ENCODE peak calls at places on chromosomes 1 and 21, in five cellular contexts. U is thoracic aorta, W is pancreas, V is uterus, R is heart left ventricle. F is an unnamed sample.

GRCh38 chr1:39195166-39196111 is 9.1 kb upstream of the MACF1 start:
- DNase-seq in U (no peak), W (no peak), V (no peak), R (no peak), F (peak; percentile 72)

GRCh38 chr21:33302796-33303195 is 22.0 kb upstream of the IFNAR1 start:
- DNase-seq in U (no peak), W (no peak), V (no peak), R (no peak), F (no peak)

GRCh38 chr1:52153898-52154297 is 12.0 kb downstream of the ZFYVE9 start:
- DNase-seq in U (no peak), W (no peak), V (no peak), R (no peak), F (no peak)

GRCh38 chr1:5444365-5444890 is 547.8 kb downstream of the NPHP4 start:
- DNase-seq in U (no peak), W (peak; percentile 29), V (no peak), R (no peak), F (no peak)

GRCh38 chr1:218671573-218671972 is 326.4 kb downstream of the TGFB2 start:
- DNase-seq in U (no peak), W (no peak), V (no peak), R (no peak), F (no peak)

GRCh38 chr21:43340491-43341348 is 86.2 kb downstream of the SIK1 start:
- DNase-seq in U (no peak), W (no peak), V (no peak), R (no peak), F (peak; percentile 93)

GRCh38 chr21:38170705-38171682 is 85.8 kb upstream of the KCNJ15 start:
- DNase-seq in U (no peak), W (no peak), V (no peak), R (no peak), F (peak; percentile 14)

GRCh38 chr1:186474208-186474607 is 13.3 kb upstream of the PDC start:
- DNase-seq in U (no peak), W (no peak), V (no peak), R (no peak), F (no peak)

GRCh38 chr1:206708058-206708457 is 23.4 kb downstream of the MAPKAPK2 start:
- DNase-seq in U (no peak), W (no peak), V (no peak), R (no peak), F (no peak)

GRCh38 chr1:223731076-223731770 is 18.9 kb downstream of the CAPN2 start:
- DNase-seq in U (peak; percentile 62), W (peak; percentile 45), V (peak; percentile 70), R (peak; percentile 59), F (no peak)

GRCh38 chr1:23693599-23693998 is 2.0 kb downstream of the RPL11 start:
- DNase-seq in U (no peak), W (no peak), V (no peak), R (no peak), F (no peak)
- H3K36me3 ChIP-seq in U (peaks cover 26% of the 10 kb centered on the region), W (peaks cover 36% of the 10 kb centered on the region), V (no peaks in the 10 kb centered on the region), R (peaks cover 52% of the 10 kb centered on the region), F (peaks cover 69% of the 10 kb centered on the region)

DNA sequence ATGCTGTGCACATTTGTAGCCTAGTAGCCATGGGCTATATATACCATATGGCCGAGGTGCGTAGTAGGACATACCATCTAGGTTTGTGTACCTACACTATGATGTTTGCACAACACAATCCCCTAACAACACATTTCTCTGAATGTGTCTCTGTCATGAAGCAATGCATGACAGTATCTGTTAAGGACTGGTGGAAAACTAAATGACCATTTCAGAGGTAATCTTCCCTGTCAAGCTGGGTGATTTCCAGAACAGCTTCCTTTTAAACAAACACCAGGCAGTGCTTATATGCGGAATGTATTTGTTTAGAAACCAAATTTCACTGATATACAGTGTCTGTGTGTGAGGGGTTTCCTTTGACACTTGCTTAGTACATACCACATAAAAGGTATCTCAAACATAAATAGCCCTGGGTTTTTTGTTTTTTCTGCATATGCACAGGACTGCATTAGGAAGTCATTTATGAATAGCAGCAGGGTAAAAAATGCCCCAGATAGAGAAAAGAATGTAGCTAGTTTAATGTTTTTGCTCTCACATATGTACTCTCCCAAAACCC is 95.6 kb downstream of the TGFBR3 start:
- DNase-seq in U (no peak), W (no peak), V (no peak), R (no peak), F (no peak)
- H3K27ac ChIP-seq in U (no peak overlapping the region), W (no peak overlapping the region), V (peak overlapping the region; percentile 74), R (no peak overlapping the region), F (no peak overlapping the region)

GRCh38 chr1:34715139-34715538 is 39.7 kb upstream of the GJB5 start:
- DNase-seq in U (no peak), W (no peak), V (no peak), R (no peak), F (no peak)
- H3K36me3 ChIP-seq in U (no peaks in the 10 kb centered on the region), W (no peaks in the 10 kb centered on the region), V (no peaks in the 10 kb centered on the region), R (no peaks in the 10 kb centered on the region), F (no peaks in the 10 kb centered on the region)

DNA sequence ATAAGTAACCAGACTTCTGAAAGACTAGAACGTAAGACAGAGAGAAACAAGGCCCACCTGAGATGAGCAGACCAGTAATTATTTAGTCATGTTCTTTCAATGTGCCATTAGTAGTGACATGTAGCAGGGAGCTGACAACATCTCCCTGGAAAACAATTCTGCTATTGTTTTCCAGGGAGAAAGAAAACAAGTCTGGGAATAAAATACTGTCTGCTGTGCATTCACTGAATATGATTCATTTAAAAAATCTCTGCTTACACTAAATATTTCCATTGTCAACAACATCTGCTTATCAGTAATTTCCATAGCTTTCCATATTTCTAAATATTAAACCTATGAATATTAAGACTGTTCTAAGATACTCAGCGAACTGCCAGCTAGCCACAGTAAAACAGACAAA is 80.0 kb downstream of the VCAM1 start:
- DNase-seq in U (no peak), W (no peak), V (no peak), R (no peak), F (peak; percentile 7)
- H3K27ac ChIP-seq in U (no peak overlapping the region), W (no peak overlapping the region), V (no peak overlapping the region), R (no peak overlapping the region), F (peak overlapping the region; percentile 4)

DNA sequence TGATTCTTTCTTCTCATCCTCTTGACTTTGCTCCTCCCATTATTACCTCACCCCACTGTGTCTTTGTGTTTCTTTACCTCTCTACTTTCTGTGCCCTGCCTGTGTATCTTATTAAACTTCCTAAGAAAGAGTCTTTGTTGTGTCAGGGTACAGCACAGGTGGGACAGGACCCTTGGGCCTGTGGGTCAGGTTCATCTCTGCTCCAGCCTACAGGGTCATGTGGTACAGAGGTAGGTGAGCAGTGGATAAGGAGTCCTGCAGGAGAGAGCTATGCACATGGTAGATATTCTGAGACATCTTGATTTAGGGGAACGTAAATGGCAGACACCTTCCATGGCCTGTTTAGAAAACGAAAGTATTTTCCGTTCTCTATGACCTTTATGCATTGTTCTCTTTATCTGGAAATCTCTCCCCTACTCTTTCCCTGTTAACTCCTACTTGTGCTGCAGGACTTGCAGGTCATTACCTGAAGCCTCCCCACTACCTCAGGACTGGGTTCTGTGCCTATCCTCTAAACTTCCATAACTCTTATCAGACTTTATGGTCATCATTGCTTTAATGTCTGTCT is 9.9 kb downstream of the GIPC2 start:
- DNase-seq in U (no peak), W (no peak), V (no peak), R (no peak), F (no peak)
- H3K36me3 ChIP-seq in U (no peaks in the 10 kb centered on the region), W (no peaks in the 10 kb centered on the region), V (no peaks in the 10 kb centered on the region), R (no peaks in the 10 kb centered on the region), F (no peaks in the 10 kb centered on the region)

GRCh38 chr1:207890136-207890738 is 20.7 kb downstream of the CD34 start:
- DNase-seq in U (no peak), W (peak; percentile 53), V (peak; percentile 73), R (peak; percentile 89), F (peak; percentile 70)
- H3K27ac ChIP-seq in U (peak overlapping the region; percentile 86), W (peak overlapping the region; percentile 17), V (peak overlapping the region; percentile 79), R (peak overlapping the region; percentile 80), F (peak overlapping the region; percentile 81)

GRCh38 chr1:147163019-147163418 is 9.3 kb downstream of the PRKAB2 start:
- DNase-seq in U (no peak), W (no peak), V (no peak), R (no peak), F (no peak)

GRCh38 chr1:147156643-147157042 is 15.6 kb downstream of the PRKAB2 start:
- DNase-seq in U (no peak), W (no peak), V (no peak), R (no peak), F (no peak)

GRCh38 chr1:147167361-147167760 is 4.9 kb downstream of the PRKAB2 start:
- DNase-seq in U (no peak), W (no peak), V (no peak), R (no peak), F (peak; percentile 95)

GRCh38 chr1:147162093-147162492 is 10.2 kb downstream of the PRKAB2 start:
- DNase-seq in U (no peak), W (no peak), V (no peak), R (no peak), F (no peak)
- H3K36me3 ChIP-seq in U (peaks cover 40% of the 10 kb centered on the region), W (peaks cover 34% of the 10 kb centered on the region), V (no peaks in the 10 kb centered on the region), R (peaks cover 57% of the 10 kb centered on the region), F (peaks cover 93% of the 10 kb centered on the region)

GRCh38 chr1:117209094-117209493 is 1.6 kb downstream of the VTCN1 start:
- DNase-seq in U (no peak), W (peak; percentile 26), V (no peak), R (no peak), F (peak; percentile 24)

GRCh38 chr1:117210386-117210785 is 341 bp downstream of the VTCN1 start:
- DNase-seq in U (no peak), W (peak; percentile 18), V (no peak), R (no peak), F (no peak)

GRCh38 chr1:117213046-117213445 is 2.3 kb upstream of the VTCN1 start:
- DNase-seq in U (no peak), W (no peak), V (no peak), R (no peak), F (no peak)

GRCh38 chr1:117208580-117208979 is 2.1 kb downstream of the VTCN1 start:
- DNase-seq in U (no peak), W (no peak), V (no peak), R (no peak), F (peak; percentile 5)

GRCh38 chr1:117210831-117211261 is at the start of gene VTCN1:
- DNase-seq in U (no peak), W (peak; percentile 65), V (no peak), R (no peak), F (no peak)
- H3K27ac ChIP-seq in U (peak within 1 kb of the TSS; percentile 36), W (peak within 1 kb of the TSS; percentile 67), V (no peak within 1 kb of the TSS), R (no peak within 1 kb of the TSS), F (no peak within 1 kb of the TSS)

GRCh38 chr1:220791959-220792358 is 5.2 kb downstream of the MTARC1 start:
- DNase-seq in U (no peak), W (no peak), V (peak; percentile 49), R (no peak), F (no peak)
- H3K36me3 ChIP-seq in U (no peaks in the 10 kb centered on the region), W (no peaks in the 10 kb centered on the region), V (no peaks in the 10 kb centered on the region), R (no peaks in the 10 kb centered on the region), F (no peaks in the 10 kb centered on the region)

DNA sequence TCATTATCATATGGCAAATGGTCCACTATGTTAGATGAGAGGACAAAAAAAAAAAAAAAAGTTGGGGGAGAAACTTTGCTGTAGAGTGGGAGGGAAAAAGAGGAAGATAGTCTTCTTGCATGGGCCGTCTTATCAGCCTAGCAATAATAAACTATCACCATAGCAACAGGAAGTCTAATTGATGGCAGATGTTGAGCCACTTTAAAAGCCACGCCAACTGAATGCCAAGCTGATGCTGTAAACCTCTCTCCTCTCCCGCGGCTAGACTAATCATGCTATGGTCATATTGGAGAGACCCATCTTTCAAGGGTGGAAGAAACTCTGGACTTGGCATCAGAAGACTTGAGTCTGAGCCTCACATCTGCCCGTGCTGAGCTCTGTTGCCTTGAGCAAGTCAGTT is 122.2 kb upstream of the HOOK1 start:
- DNase-seq in U (no peak), W (no peak), V (peak; percentile 41), R (no peak), F (peak; percentile 75)
- H3K27ac ChIP-seq in U (no peak overlapping the region), W (no peak overlapping the region), V (no peak overlapping the region), R (no peak overlapping the region), F (peak overlapping the region; percentile 29)